ENCODE peak calls at places on chromosomes 7 and 10, in five cellular contexts. One of them, this sample, is unnamed.

GRCh38 chr7:100158229-100159098 is at the start of gene TRAPPC14:
- DNase-seq in adrenal gland: peak
- DNase-seq in body of pancreas: peak
- DNase-seq in GM12891: peak
- DNase-seq in GM12892: peak
- DNase-seq in this sample: peak

GRCh38 chr10:22805304-22805703 is 90.9 kb upstream of the PIP4K2A start:
- DNase-seq in adrenal gland: no peak
- DNase-seq in body of pancreas: peak
- DNase-seq in GM12891: no peak
- DNase-seq in GM12892: no peak
- DNase-seq in this sample: no peak

GRCh38 chr7:66379761-66380160 is 174.6 kb downstream of the TPST1 start:
- DNase-seq in adrenal gland: no peak
- DNase-seq in body of pancreas: no peak
- DNase-seq in GM12891: no peak
- DNase-seq in GM12892: no peak
- DNase-seq in this sample: no peak

GRCh38 chr10:103889121-103889720 is 28.8 kb downstream of the STN1 start:
- DNase-seq in adrenal gland: no peak
- DNase-seq in body of pancreas: no peak
- DNase-seq in GM12891: no peak
- DNase-seq in GM12892: no peak
- DNase-seq in this sample: no peak

GRCh38 chr7:106346678-106347217 is 62.0 kb upstream of the NAMPT start:
- DNase-seq in adrenal gland: no peak
- DNase-seq in body of pancreas: peak
- DNase-seq in GM12891: no peak
- DNase-seq in GM12892: peak
- DNase-seq in this sample: no peak

GRCh38 chr10:71587941-71588573 is 131.5 kb downstream of the C10orf105 start:
- DNase-seq in adrenal gland: no peak
- DNase-seq in body of pancreas: no peak
- DNase-seq in GM12891: no peak
- DNase-seq in GM12892: no peak
- DNase-seq in this sample: no peak

GRCh38 chr10:89600041-89600440 is 45.0 kb downstream of the PANK1 start:
- DNase-seq in adrenal gland: no peak
- DNase-seq in body of pancreas: no peak
- DNase-seq in GM12891: no peak
- DNase-seq in GM12892: no peak
- DNase-seq in this sample: no peak

GRCh38 chr10:5958680-5959079 is 18.7 kb downstream of the IL15RA start:
- DNase-seq in adrenal gland: no peak
- DNase-seq in body of pancreas: no peak
- DNase-seq in GM12891: no peak
- DNase-seq in GM12892: no peak
- DNase-seq in this sample: no peak

GRCh38 chr7:25359471-25360059 is 131.3 kb upstream of the NPVF start:
- DNase-seq in adrenal gland: no peak
- DNase-seq in body of pancreas: peak
- DNase-seq in GM12891: no peak
- DNase-seq in GM12892: no peak
- DNase-seq in this sample: no peak

GRCh38 chr7:106329971-106330733 is 45.4 kb upstream of the NAMPT start:
- DNase-seq in adrenal gland: peak
- DNase-seq in body of pancreas: peak
- DNase-seq in GM12891: no peak
- DNase-seq in GM12892: no peak
- DNase-seq in this sample: no peak

GRCh38 chr7:155644971-155645509 is 579 bp downstream of the RBM33 start:
- DNase-seq in adrenal gland: peak
- DNase-seq in body of pancreas: peak
- DNase-seq in GM12891: no peak
- DNase-seq in GM12892: peak
- DNase-seq in this sample: peak

GRCh38 chr10:117896517-117896916 is 150.2 kb downstream of the RAB11FIP2 start:
- DNase-seq in adrenal gland: no peak
- DNase-seq in body of pancreas: no peak
- DNase-seq in GM12891: no peak
- DNase-seq in GM12892: no peak
- DNase-seq in this sample: no peak

GRCh38 chr10:62384057-62384446 is 9.9 kb downstream of the ZNF365 start:
- DNase-seq in adrenal gland: no peak
- DNase-seq in body of pancreas: no peak
- DNase-seq in GM12891: no peak
- DNase-seq in GM12892: no peak
- DNase-seq in this sample: no peak

GRCh38 chr7:25857376-25858067 is 294.5 kb upstream of the NFE2L3 start:
- DNase-seq in adrenal gland: no peak
- DNase-seq in body of pancreas: no peak
- DNase-seq in GM12891: no peak
- DNase-seq in GM12892: no peak
- DNase-seq in this sample: peak

GRCh38 chr7:23062452-23062851 is 43.1 kb upstream of the KLHL7 start:
- DNase-seq in adrenal gland: peak
- DNase-seq in body of pancreas: no peak
- DNase-seq in GM12891: no peak
- DNase-seq in GM12892: no peak
- DNase-seq in this sample: no peak

GRCh38 chr10:96407560-96408069 is 48.8 kb upstream of the OPALIN start:
- DNase-seq in adrenal gland: no peak
- DNase-seq in body of pancreas: no peak
- DNase-seq in GM12891: no peak
- DNase-seq in GM12892: no peak
- DNase-seq in this sample: no peak

GRCh38 chr10:117543999-117544728 is 1.6 kb downstream of the EMX2 start:
- DNase-seq in adrenal gland: no peak
- DNase-seq in body of pancreas: no peak
- DNase-seq in GM12891: no peak
- DNase-seq in GM12892: no peak
- DNase-seq in this sample: no peak

GRCh38 chr10:125773702-125774101 is 1.9 kb downstream of the MMP21 start:
- DNase-seq in adrenal gland: no peak
- DNase-seq in body of pancreas: no peak
- DNase-seq in GM12891: no peak
- DNase-seq in GM12892: no peak
- DNase-seq in this sample: no peak

GRCh38 chr10:55160904-55161303 is 359.9 kb upstream of the PCDH15 start:
- DNase-seq in adrenal gland: no peak
- DNase-seq in body of pancreas: no peak
- DNase-seq in GM12891: no peak
- DNase-seq in GM12892: no peak
- DNase-seq in this sample: no peak

GRCh38 chr7:75881436-75882095 is 2.7 kb downstream of the RHBDD2 start:
- DNase-seq in adrenal gland: no peak
- DNase-seq in body of pancreas: no peak
- DNase-seq in GM12891: no peak
- DNase-seq in GM12892: no peak
- DNase-seq in this sample: no peak

GRCh38 chr10:129945031-129945430 is 19.0 kb downstream of the EBF3 start:
- DNase-seq in adrenal gland: no peak
- DNase-seq in body of pancreas: no peak
- DNase-seq in GM12891: no peak
- DNase-seq in GM12892: no peak
- DNase-seq in this sample: no peak

GRCh38 chr10:20232079-20232478 is 415.8 kb downstream of the PLXDC2 start:
- DNase-seq in adrenal gland: no peak
- DNase-seq in body of pancreas: no peak
- DNase-seq in GM12891: no peak
- DNase-seq in GM12892: no peak
- DNase-seq in this sample: no peak

GRCh38 chr10:91598211-91598981 is 34.5 kb downstream of the PPP1R3C start:
- DNase-seq in adrenal gland: peak
- DNase-seq in body of pancreas: no peak
- DNase-seq in GM12891: no peak
- DNase-seq in GM12892: no peak
- DNase-seq in this sample: no peak

GRCh38 chr10:70679498-70679897 is 7.2 kb downstream of the ADAMTS14 start:
- DNase-seq in adrenal gland: no peak
- DNase-seq in body of pancreas: peak
- DNase-seq in GM12891: no peak
- DNase-seq in GM12892: no peak
- DNase-seq in this sample: no peak

GRCh38 chr10:17562572-17562971 is 54.6 kb downstream of the HACD1 start:
- DNase-seq in adrenal gland: no peak
- DNase-seq in body of pancreas: no peak
- DNase-seq in GM12891: no peak
- DNase-seq in GM12892: no peak
- DNase-seq in this sample: no peak

GRCh38 chr7:130433336-130433735 is 7.5 kb downstream of the CEP41 start:
- DNase-seq in adrenal gland: no peak
- DNase-seq in body of pancreas: no peak
- DNase-seq in GM12891: no peak
- DNase-seq in GM12892: no peak
- DNase-seq in this sample: no peak

GRCh38 chr10:92691042-92691590 is 1.4 kb downstream of the HHEX start:
- DNase-seq in adrenal gland: peak
- DNase-seq in body of pancreas: peak
- DNase-seq in GM12891: no peak
- DNase-seq in GM12892: no peak
- DNase-seq in this sample: no peak

GRCh38 chr7:5421626-5422323 is 1.9 kb downstream of the TNRC18 start:
- DNase-seq in adrenal gland: peak
- DNase-seq in body of pancreas: peak
- DNase-seq in GM12891: no peak
- DNase-seq in GM12892: no peak
- DNase-seq in this sample: no peak

GRCh38 chr7:95545007-95545615 is 51.2 kb downstream of the PDK4 start:
- DNase-seq in adrenal gland: peak
- DNase-seq in body of pancreas: peak
- DNase-seq in GM12891: no peak
- DNase-seq in GM12892: no peak
- DNase-seq in this sample: peak

GRCh38 chr10:72935358-72935757 is 19.2 kb downstream of the PLA2G12B start:
- DNase-seq in adrenal gland: no peak
- DNase-seq in body of pancreas: no peak
- DNase-seq in GM12891: no peak
- DNase-seq in GM12892: no peak
- DNase-seq in this sample: no peak

DNA sequence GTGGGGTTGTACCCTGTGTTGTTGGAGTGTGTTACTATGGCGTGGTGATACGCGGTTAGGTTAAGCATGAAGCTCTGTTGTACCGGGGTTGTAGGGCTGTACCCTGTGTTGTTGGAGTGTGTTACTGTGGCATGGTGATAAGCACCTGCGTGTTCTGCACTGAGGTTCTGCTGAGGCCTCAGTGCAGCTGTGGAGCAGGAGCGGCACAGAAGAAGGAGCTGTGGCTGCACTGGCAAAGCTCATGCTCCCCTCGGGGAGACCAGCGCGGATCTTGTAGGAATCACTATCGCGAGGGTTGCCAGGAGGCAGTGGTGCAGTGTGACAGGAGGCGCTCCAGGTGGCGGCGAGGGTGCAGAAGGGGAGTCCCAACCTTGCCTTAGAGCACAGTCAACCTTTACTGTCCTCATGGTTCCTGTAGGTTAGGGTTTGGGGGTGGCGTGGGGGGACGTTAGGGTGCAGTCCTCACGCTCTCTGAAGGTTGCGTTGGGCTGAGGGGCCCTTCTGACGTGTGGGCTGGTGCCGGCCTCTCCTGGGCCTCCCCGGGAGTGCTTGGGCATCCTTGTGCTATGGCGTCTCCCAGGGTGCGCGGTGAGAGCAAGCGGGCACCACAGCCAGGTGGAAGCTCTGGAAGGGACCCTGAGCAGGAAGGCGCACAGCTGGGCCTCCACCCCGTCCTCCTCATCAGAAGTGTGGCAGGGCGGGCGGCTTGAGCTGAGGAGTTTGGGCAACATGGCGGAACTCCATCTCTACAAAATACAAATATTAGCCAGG is 11.0 kb downstream of the DYNC2I1 start:
- DNase-seq in adrenal gland: no peak
- DNase-seq in body of pancreas: no peak
- DNase-seq in GM12891: no peak
- DNase-seq in GM12892: no peak
- DNase-seq in this sample: no peak
- TF ChIP-seq POLR2A in adrenal gland: no peak
- TF ChIP-seq POLR2A in body of pancreas: no peak
- TF ChIP-seq POLR2A in GM12891: no peak
- TF ChIP-seq POLR2A in GM12892: no peak
- TF ChIP-seq POLR2A in this sample: no peak

DNA sequence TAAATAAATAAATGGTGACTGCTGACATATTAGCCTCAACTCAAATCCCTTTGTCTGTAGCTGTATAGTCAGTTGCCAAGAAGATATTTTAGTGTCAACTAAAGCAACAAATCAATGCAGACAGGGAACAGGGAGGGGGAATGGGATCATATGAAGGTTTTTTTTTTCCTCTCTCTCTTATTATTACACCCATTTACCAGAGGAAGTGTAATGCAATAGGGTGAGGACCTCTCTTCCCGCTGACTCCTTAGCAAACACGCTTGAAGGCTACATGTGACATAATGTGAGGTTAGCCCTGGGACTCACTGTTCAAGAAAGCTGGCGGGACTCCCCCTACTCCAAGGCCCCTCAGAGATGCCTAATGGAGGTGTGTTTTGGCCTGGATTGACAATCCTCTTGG is 88.2 kb downstream of the CHRM2 start:
- DNase-seq in adrenal gland: no peak
- DNase-seq in body of pancreas: no peak
- DNase-seq in GM12891: no peak
- DNase-seq in GM12892: no peak
- DNase-seq in this sample: no peak
- TF ChIP-seq POLR2A in adrenal gland: no peak
- TF ChIP-seq POLR2A in body of pancreas: no peak
- TF ChIP-seq POLR2A in GM12891: no peak
- TF ChIP-seq POLR2A in GM12892: no peak
- TF ChIP-seq POLR2A in this sample: no peak

GRCh38 chr7:65006094-65006992 is at the start of gene ERV3-1:
- DNase-seq in adrenal gland: peak
- DNase-seq in body of pancreas: peak
- DNase-seq in GM12891: peak
- DNase-seq in GM12892: peak
- DNase-seq in this sample: peak
- TF ChIP-seq POLR2A in adrenal gland: peak
- TF ChIP-seq POLR2A in body of pancreas: peak
- TF ChIP-seq POLR2A in GM12891: peak
- TF ChIP-seq POLR2A in GM12892: peak
- TF ChIP-seq POLR2A in this sample: peak

GRCh38 chr7:90407484-90407821 is 4.2 kb downstream of the CLDN12 start:
- DNase-seq in adrenal gland: no peak
- DNase-seq in body of pancreas: no peak
- DNase-seq in GM12891: no peak
- DNase-seq in GM12892: no peak
- DNase-seq in this sample: no peak

GRCh38 chr7:90404777-90405176 is 1.5 kb downstream of the CLDN12 start:
- DNase-seq in adrenal gland: peak
- DNase-seq in body of pancreas: no peak
- DNase-seq in GM12891: no peak
- DNase-seq in GM12892: no peak
- DNase-seq in this sample: no peak

GRCh38 chr7:90401989-90402388 is 1.3 kb upstream of the CLDN12 start:
- DNase-seq in adrenal gland: no peak
- DNase-seq in body of pancreas: no peak
- DNase-seq in GM12891: no peak
- DNase-seq in GM12892: no peak
- DNase-seq in this sample: no peak

GRCh38 chr7:90402785-90403173 is 482 bp upstream of the CLDN12 start:
- DNase-seq in adrenal gland: no peak
- DNase-seq in body of pancreas: no peak
- DNase-seq in GM12891: no peak
- DNase-seq in GM12892: no peak
- DNase-seq in this sample: no peak

GRCh38 chr7:90403174-90404113 is at the start of gene CLDN12:
- DNase-seq in adrenal gland: peak
- DNase-seq in body of pancreas: peak
- DNase-seq in GM12891: peak
- DNase-seq in GM12892: peak
- DNase-seq in this sample: peak
- TF ChIP-seq POLR2A in adrenal gland: peak
- TF ChIP-seq POLR2A in body of pancreas: peak
- TF ChIP-seq POLR2A in GM12891: peak
- TF ChIP-seq POLR2A in GM12892: peak
- TF ChIP-seq POLR2A in this sample: peak